ENCODE peak calls at places on chromosomes 2 and 18, in four cellular contexts. One of them, this sample, is unnamed.

GRCh38 chr2:14552818-14553217 is 79.7 kb upstream of the LRATD1 start:
- DNase-seq in GM12878: no peak
- DNase-seq in GM12891: no peak
- DNase-seq in K562: no peak
- DNase-seq in this sample: no peak

GRCh38 chr2:238848941-238849853 is 1.3 kb downstream of the TWIST2 start:
- DNase-seq in K562: no peak
- DNase-seq in GM12878: no peak
- DNase-seq in GM12891: no peak
- DNase-seq in this sample: no peak

GRCh38 chr2:96927420-96928171 is 57.7 kb upstream of the SEMA4C start:
- DNase-seq in GM12891: no peak
- DNase-seq in K562: no peak
- DNase-seq in GM12878: no peak
- DNase-seq in this sample: no peak

GRCh38 chr2:181745796-181746540 is 65.7 kb upstream of the NEUROD1 start:
- DNase-seq in GM12878: no peak
- DNase-seq in K562: no peak
- DNase-seq in GM12891: no peak
- DNase-seq in this sample: no peak

GRCh38 chr18:33573193-33573592 is 4.8 kb upstream of the ASXL3 start:
- DNase-seq in GM12878: no peak
- DNase-seq in K562: no peak
- DNase-seq in GM12891: no peak
- DNase-seq in this sample: no peak

GRCh38 chr2:28398101-28398834 is 5.6 kb downstream of the FOSL2 start:
- DNase-seq in GM12878: no peak
- DNase-seq in K562: no peak
- DNase-seq in GM12891: no peak
- DNase-seq in this sample: no peak

GRCh38 chr2:1824202-1824905 is 80.0 kb upstream of the PXDN start:
- DNase-seq in K562: no peak
- DNase-seq in GM12891: no peak
- DNase-seq in GM12878: no peak
- DNase-seq in this sample: no peak

GRCh38 chr2:223759569-223760430 is 77.6 kb downstream of the AP1S3 start:
- DNase-seq in GM12891: no peak
- DNase-seq in GM12878: no peak
- DNase-seq in K562: no peak
- DNase-seq in this sample: no peak

GRCh38 chr2:233928594-233929351 is 11.6 kb downstream of the TRPM8 start:
- DNase-seq in GM12891: no peak
- DNase-seq in K562: peak; percentile 27
- DNase-seq in GM12878: no peak
- DNase-seq in this sample: no peak

GRCh38 chr2:96540136-96540535 is 3.6 kb downstream of the ARID5A start:
- DNase-seq in GM12891: no peak
- DNase-seq in K562: no peak
- DNase-seq in GM12878: no peak
- DNase-seq in this sample: no peak

GRCh38 chr2:158403237-158403636 is 53.3 kb downstream of the CCDC148 start:
- DNase-seq in GM12891: no peak
- DNase-seq in GM12878: no peak
- DNase-seq in K562: no peak
- DNase-seq in this sample: no peak

DNA sequence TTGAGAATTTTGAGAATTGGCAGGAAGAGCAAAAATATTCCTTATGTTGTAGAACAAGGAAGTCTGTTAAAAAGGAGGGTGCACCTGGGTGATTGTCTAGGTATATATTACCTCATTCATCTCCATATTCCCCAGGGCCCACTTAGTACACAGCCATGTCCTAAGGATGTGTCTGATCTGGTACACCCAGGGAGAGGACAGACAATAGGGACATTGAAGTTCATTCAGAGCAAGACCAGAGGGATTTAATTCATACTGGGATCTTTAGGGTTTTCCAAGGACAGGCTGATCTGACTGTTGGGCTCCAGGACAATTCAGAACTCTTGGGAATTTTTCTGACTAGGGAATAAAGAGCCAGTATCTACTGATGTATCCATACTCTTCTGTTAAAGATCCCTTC is 112.1 kb downstream of the PHLPP1 start:
- DNase-seq in K562: no peak
- DNase-seq in GM12891: no peak
- DNase-seq in GM12878: no peak
- DNase-seq in this sample: no peak
- TF ChIP-seq SPI1 in K562: no peak
- TF ChIP-seq SPI1 in GM12891: no peak
- TF ChIP-seq SPI1 in GM12878: no peak
- TF ChIP-seq SPI1 in this sample: no peak

GRCh38 chr18:7919565-7919964 is 352.4 kb downstream of the PTPRM start:
- DNase-seq in K562: no peak
- DNase-seq in GM12878: no peak
- DNase-seq in GM12891: no peak
- DNase-seq in this sample: no peak

GRCh38 chr18:7923105-7923504 is 356.0 kb downstream of the PTPRM start:
- DNase-seq in GM12891: no peak
- DNase-seq in GM12878: no peak
- DNase-seq in K562: no peak
- DNase-seq in this sample: no peak

GRCh38 chr18:7918696-7919095 is 351.6 kb downstream of the PTPRM start:
- DNase-seq in GM12878: no peak
- DNase-seq in K562: no peak
- DNase-seq in GM12891: no peak
- DNase-seq in this sample: no peak

GRCh38 chr18:7924616-7925015 is 357.5 kb downstream of the PTPRM start:
- DNase-seq in GM12878: no peak
- DNase-seq in K562: no peak
- DNase-seq in GM12891: no peak
- DNase-seq in this sample: no peak

DNA sequence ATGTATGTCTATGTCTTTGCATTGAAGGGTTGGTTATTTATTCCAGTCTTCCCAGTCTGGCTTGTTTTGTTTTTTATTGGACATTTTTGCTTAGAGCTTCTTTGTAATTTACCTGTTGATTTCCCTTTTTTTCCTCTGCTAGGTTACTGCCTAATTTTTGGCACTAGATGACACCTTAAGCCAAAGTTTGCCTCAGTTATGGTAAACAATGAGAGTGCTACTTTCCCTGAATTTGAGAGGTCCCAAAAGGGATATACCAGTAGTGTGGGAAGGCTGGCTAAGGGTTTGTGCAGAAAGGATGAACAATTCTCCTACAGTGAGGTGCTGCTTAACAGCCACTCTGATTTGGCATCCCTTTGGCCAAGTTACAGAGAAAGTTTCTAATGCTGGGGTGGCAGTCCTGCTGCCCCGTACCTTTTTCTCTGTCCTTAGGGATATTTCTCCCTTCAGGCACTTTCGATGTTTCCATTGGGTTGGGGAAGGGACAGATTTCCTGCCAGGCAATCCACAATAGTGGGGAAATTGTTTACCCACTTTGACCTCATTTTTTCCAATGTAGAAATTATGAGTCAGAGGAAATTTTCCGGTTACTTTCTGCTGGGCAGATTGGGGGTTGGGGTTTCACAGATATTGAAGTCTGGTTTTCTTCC is 354.9 kb downstream of the PTPRM start:
- DNase-seq in GM12878: no peak
- DNase-seq in GM12891: no peak
- DNase-seq in K562: no peak
- DNase-seq in this sample: no peak
- TF ChIP-seq SPI1 in GM12878: no peak
- TF ChIP-seq SPI1 in GM12891: no peak
- TF ChIP-seq SPI1 in K562: no peak
- TF ChIP-seq SPI1 in this sample: no peak

GRCh38 chr2:130911482-130911881 is 74.8 kb downstream of the ARHGEF4 start:
- DNase-seq in GM12891: no peak
- DNase-seq in GM12878: no peak
- DNase-seq in K562: no peak
- DNase-seq in this sample: no peak
- TF ChIP-seq SPI1 in GM12891: no peak
- TF ChIP-seq SPI1 in GM12878: no peak
- TF ChIP-seq SPI1 in K562: no peak
- TF ChIP-seq SPI1 in this sample: no peak

DNA sequence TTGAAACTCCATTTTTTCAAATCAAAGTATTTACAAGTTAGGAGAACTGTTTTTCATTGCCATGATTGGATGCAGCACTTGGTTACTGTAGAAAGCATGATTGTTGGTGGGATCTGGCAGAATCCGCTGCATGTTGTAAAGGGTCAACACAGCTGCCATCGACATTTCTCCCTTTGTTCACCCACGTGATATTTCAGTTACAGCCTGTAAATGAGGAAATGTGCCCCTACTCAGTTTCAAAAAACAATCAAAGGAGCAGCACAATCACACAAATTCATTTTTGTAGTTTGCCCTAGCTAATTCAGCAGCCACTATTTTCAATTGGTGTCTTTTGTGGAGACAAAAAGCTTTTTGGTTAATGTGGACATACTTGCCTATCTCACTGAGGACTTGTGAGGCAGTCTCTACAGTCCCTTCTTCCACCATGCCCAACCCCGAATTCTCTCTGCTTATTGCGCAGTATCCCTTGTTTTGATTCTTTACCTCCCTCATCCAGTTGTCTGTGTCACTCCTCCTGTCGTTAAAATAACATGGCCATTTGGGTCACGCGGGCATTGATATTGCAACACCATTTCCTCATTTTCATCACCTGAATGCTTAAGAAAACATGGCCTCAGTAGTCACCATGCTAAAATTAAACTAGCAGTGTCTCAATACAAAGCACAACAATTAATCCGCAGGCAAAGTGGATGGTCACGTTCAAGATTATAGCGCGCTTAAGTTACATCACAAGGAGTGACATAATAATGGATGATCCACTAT is 6.4 kb upstream of the PROC start:
- DNase-seq in K562: no peak
- DNase-seq in GM12878: no peak
- DNase-seq in GM12891: no peak
- DNase-seq in this sample: peak; percentile 98
- TF ChIP-seq SPI1 in K562: no peak
- TF ChIP-seq SPI1 in GM12878: peak; percentile 44
- TF ChIP-seq SPI1 in GM12891: peak; percentile 66
- TF ChIP-seq SPI1 in this sample: peak; percentile 86

GRCh38 chr2:151063271-151063670 is 198.4 kb downstream of the RBM43 start:
- DNase-seq in GM12891: no peak
- DNase-seq in GM12878: no peak
- DNase-seq in K562: no peak
- DNase-seq in this sample: no peak
- TF ChIP-seq SPI1 in GM12891: no peak
- TF ChIP-seq SPI1 in GM12878: no peak
- TF ChIP-seq SPI1 in K562: no peak
- TF ChIP-seq SPI1 in this sample: no peak

This sample was measured in HL-60.